ENCODE peak calls at places on chromosomes 1 and 21, in four cellular contexts. M is OCI-LY7, F is H9, S is epithelial cell of proximal tubule. U is an unnamed sample.

GRCh38 chr1:28893403-28894102 is 20.8 kb upstream of the EPB41 start:
- DNase-seq in M (peak; percentile 60), F (peak; percentile 64), S (no peak), U (no peak)

GRCh38 chr1:238660849-238661248 is 725.5 kb upstream of the CHRM3 start:
- DNase-seq in F (no peak), M (no peak), S (no peak), U (no peak)

GRCh38 chr1:176831150-176831549 is 333.4 kb downstream of the ASTN1 start:
- DNase-seq in S (no peak), M (no peak), F (no peak), U (no peak)

GRCh38 chr1:5986018-5986417 is 6.2 kb downstream of the NPHP4 start:
- DNase-seq in M (no peak), S (no peak), F (no peak), U (no peak)

GRCh38 chr1:230825061-230825803 is 43.1 kb downstream of the C1orf198 start:
- DNase-seq in F (no peak), M (no peak), S (peak; percentile 46), U (no peak)

GRCh38 chr1:98389809-98390208 is 271.7 kb upstream of the SNX7 start:
- DNase-seq in S (no peak), M (no peak), F (no peak), U (no peak)

GRCh38 chr1:84930329-84930728 is 37.3 kb upstream of the LPAR3 start:
- DNase-seq in F (no peak), M (no peak), S (no peak), U (no peak)

GRCh38 chr1:234226106-234226818 is 147.0 kb upstream of the COA6 start:
- DNase-seq in S (no peak), M (no peak), F (peak; percentile 69), U (no peak)

GRCh38 chr1:192544983-192545393 is 30.6 kb upstream of the RGS1 start:
- DNase-seq in M (no peak), F (no peak), S (no peak), U (no peak)

GRCh38 chr1:173241528-173242347 is 34.6 kb upstream of the TNFSF4 start:
- DNase-seq in S (no peak), M (no peak), F (no peak), U (no peak)

GRCh38 chr1:114033219-114033706 is 54.0 kb downstream of the OLFML3 start:
- DNase-seq in M (peak; percentile 24), F (peak; percentile 72), S (no peak), U (peak; percentile 21)

GRCh38 chr1:180299486-180300246 is 69.6 kb downstream of the LHX4 start:
- DNase-seq in S (no peak), F (no peak), M (no peak), U (no peak)

GRCh38 chr1:208434008-208434407 is 189.8 kb upstream of the PLXNA2 start:
- DNase-seq in F (no peak), M (no peak), S (no peak), U (no peak)

GRCh38 chr1:16236091-16236494 is 890 bp downstream of the CPLANE2 start:
- DNase-seq in S (no peak), M (peak; percentile 69), F (no peak), U (no peak)

GRCh38 chr21:36235058-36235582 is 78.5 kb downstream of the DOP1B start:
- DNase-seq in F (no peak), S (no peak), M (no peak), U (no peak)

GRCh38 chr1:187936667-187937066 is 1107.9 kb downstream of the PLA2G4A start:
- DNase-seq in S (no peak), M (no peak), F (no peak), U (no peak)

GRCh38 chr1:59276317-59276914 is 20.5 kb upstream of the FGGY start:
- DNase-seq in M (no peak), F (no peak), S (no peak), U (no peak)

GRCh38 chr1:77438239-77438913 is 156.6 kb downstream of the AK5 start:
- DNase-seq in S (no peak), M (no peak), F (no peak), U (no peak)

GRCh38 chr1:183163311-183163710 is 22.8 kb upstream of the LAMC2 start:
- DNase-seq in M (no peak), S (peak; percentile 77), F (no peak), U (no peak)

GRCh38 chr1:115090547-115090946 is 1.2 kb upstream of the TSPAN2 start:
- DNase-seq in M (no peak), F (peak; percentile 64), S (no peak), U (no peak)

GRCh38 chr1:203791498-203791897 is 3.9 kb upstream of the ZBED6 start:
- DNase-seq in M (no peak), S (no peak), F (no peak), U (no peak)

GRCh38 chr1:116521186-116521585 is 49.6 kb downstream of the CD58 start:
- DNase-seq in S (peak; percentile 59), M (no peak), F (no peak), U (no peak)

GRCh38 chr1:204791453-204792366 is 79.0 kb upstream of the NFASC start:
- DNase-seq in F (peak; percentile 92), S (no peak), M (peak; percentile 78), U (peak; percentile 69)

GRCh38 chr1:8412183-8412831 is 94.4 kb downstream of the SLC45A1 start:
- DNase-seq in F (no peak), S (peak; percentile 51), M (no peak), U (no peak)

GRCh38 chr1:4755301-4756183 is 101.1 kb downstream of the AJAP1 start:
- DNase-seq in F (peak; percentile 67), M (no peak), S (no peak), U (no peak)

GRCh38 chr1:30877205-30877912 is 31.2 kb downstream of the SDC3 start:
- DNase-seq in M (no peak), S (no peak), F (no peak), U (peak; percentile 32)

GRCh38 chr21:37072239-37072987 is 458 bp downstream of the PIGP start:
- DNase-seq in S (peak; percentile 13), F (no peak), M (no peak), U (no peak)

GRCh38 chr1:212649020-212649419 is 40.5 kb downstream of the ATF3 start:
- DNase-seq in M (no peak), S (no peak), F (no peak), U (no peak)

GRCh38 chr1:226890331-226891108 is 20.1 kb downstream of the PSEN2 start:
- DNase-seq in F (no peak), S (no peak), M (no peak), U (no peak)

GRCh38 chr1:208652300-208653160 is 408.3 kb upstream of the PLXNA2 start:
- DNase-seq in S (peak; percentile 12), F (peak; percentile 69), M (peak; percentile 37), U (peak; percentile 42)

GRCh38 chr1:58721247-58721820 is 21.5 kb upstream of the MYSM1 start:
- DNase-seq in M (no peak), S (no peak), F (no peak), U (no peak)

GRCh38 chr1:166924829-166925541 is 48.9 kb upstream of the TADA1 start:
- DNase-seq in M (peak; percentile 72), S (no peak), F (no peak), U (no peak)

DNA sequence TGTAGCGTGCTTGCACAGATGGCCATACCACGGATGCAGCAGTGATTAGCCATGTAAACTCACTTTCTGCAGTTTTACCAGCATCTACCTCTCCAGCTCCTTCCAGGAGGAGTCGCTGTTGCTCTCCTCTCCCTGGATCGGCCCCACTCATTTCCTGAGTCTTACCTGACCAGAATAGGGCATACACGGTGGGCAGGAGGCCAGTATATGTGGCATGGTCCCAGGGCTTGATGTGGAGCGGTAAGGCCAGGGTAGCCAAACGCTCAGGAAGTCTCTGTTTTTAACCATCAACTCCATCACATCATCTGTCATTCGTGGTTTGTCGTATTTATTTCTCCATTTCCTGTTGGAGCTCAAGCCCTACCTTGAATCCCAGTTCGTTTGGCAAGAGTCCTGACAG is 163.4 kb upstream of the USP24 start:
- DNase-seq in M (peak; percentile 16), S (no peak), F (peak; percentile 78), U (peak; percentile 59)
- TF ChIP-seq CTCF in M (peak; percentile 72), S (peak; percentile 87), F (peak; percentile 88), U (peak; percentile 39)

DNA sequence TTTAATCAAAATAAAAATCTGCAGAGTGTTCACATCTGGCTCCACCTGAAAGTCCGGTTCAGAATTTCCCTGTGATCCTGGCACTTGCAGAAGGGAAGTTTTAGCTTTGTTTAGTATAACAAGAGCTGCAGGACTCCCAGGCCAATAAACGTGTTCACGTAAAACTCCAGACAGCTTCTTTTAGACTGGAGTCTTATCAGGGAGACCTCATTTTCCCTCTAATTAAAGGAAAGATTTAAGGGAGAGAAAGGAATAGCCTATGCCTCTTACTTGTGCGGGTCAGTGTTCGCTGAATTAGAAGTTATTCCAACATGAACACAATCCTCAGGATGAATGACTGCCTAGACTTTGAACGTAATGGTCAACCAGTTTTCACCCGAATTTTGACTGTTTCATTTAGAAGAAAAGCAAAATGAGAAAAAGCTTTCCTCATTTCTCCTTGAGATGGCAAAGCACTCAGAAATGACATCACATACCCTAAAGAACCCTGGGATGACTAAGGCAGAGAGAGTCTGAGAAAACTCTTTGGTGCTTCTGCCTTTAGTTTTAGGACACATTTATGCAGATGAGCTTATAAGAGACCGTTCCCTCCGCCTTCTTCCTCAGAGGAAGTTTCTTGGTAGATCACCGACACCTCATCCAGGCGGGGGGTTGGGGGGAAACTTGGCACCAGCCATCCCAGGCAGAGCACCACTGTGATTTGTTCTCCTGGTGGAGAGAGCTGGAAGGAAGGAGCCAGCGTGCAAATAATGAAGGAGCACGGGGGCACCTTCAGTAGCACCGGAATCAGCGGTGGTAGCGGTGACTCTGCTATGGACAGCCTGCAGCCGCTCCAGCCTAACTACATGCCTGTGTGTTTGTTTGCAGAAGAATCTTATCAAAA is 202.1 kb upstream of the SGIP1 start:
- DNase-seq in F (peak; percentile 75), S (peak; percentile 20), M (peak; percentile 61), U (peak; percentile 77)
- TF ChIP-seq CTCF in F (peak; percentile 53), S (peak; percentile 31), M (no peak), U (peak; percentile 39)

GRCh38 chr1:220904861-220905260 is 25.6 kb downstream of the HLX start:
- DNase-seq in S (no peak), M (no peak), F (no peak), U (no peak)

GRCh38 chr1:220905650-220906560 is 26.7 kb downstream of the HLX start:
- DNase-seq in S (no peak), F (no peak), M (no peak), U (no peak)

GRCh38 chr1:220910021-220910420 is 30.8 kb downstream of the HLX start:
- DNase-seq in F (no peak), S (no peak), M (no peak), U (no peak)

GRCh38 chr1:220906561-220907334 is 27.5 kb downstream of the HLX start:
- DNase-seq in S (no peak), M (no peak), F (no peak), U (no peak)

GRCh38 chr1:220908757-220909156 is 29.5 kb downstream of the HLX start:
- DNase-seq in F (no peak), S (no peak), M (no peak), U (no peak)
- TF ChIP-seq CTCF in F (peak; percentile 49), S (peak; percentile 87), M (peak; percentile 55), U (peak; percentile 26)

GRCh38 chr1:42690477-42691156 is 8.4 kb downstream of the YBX1 start:
- DNase-seq in M (no peak), F (no peak), S (no peak), U (no peak)
- TF ChIP-seq CTCF in M (peak; percentile 60), F (peak; percentile 19), S (peak; percentile 52), U (no peak)